ENCODE peak calls at places on chromosomes 5 and 9, in four cellular contexts. G is coronary artery; Y is NT2/D1; T is CD8-positive, alpha-beta memory T cell. K is an unnamed sample.

GRCh38 chr9:34540826-34541225 is 18.0 kb upstream of the ENHO start:
- DNase-seq in Y (no peak), T (no peak), G (no peak), K (no peak)

GRCh38 chr9:69429281-69429680 is 104.3 kb downstream of the ENTREP1 start:
- DNase-seq in G (no peak), Y (no peak), T (no peak), K (no peak)

GRCh38 chr5:127053049-127053448 is 20.3 kb downstream of the C5orf63 start:
- DNase-seq in G (no peak), T (no peak), Y (no peak), K (no peak)

GRCh38 chr9:90459321-90459720 is 183.3 kb downstream of the DIRAS2 start:
- DNase-seq in G (no peak), T (no peak), Y (no peak), K (no peak)

GRCh38 chr5:154970759-154971158 is 29.9 kb downstream of the MRPL22 start:
- DNase-seq in G (no peak), Y (no peak), T (no peak), K (no peak)

GRCh38 chr5:92554447-92555085 is 1026.5 kb downstream of the NR2F1-AS1 start:
- DNase-seq in T (no peak), Y (no peak), G (no peak), K (no peak)

GRCh38 chr5:68343421-68343826 is 127.9 kb downstream of the PIK3R1 start:
- DNase-seq in T (no peak), G (peak; percentile 89), Y (no peak), K (peak; percentile 18)

GRCh38 chr5:1542755-1543154 is 19.0 kb upstream of the LPCAT1 start:
- DNase-seq in T (no peak), Y (no peak), G (peak; percentile 74), K (no peak)

GRCh38 chr9:115531410-115532130 is 413.6 kb upstream of the TNC start:
- DNase-seq in T (no peak), G (no peak), Y (no peak), K (no peak)

GRCh38 chr5:142754031-142754430 is 16.1 kb upstream of the ARHGAP26 start:
- DNase-seq in Y (no peak), T (no peak), G (no peak), K (no peak)

GRCh38 chr9:134399435-134400056 is 73.3 kb downstream of the RXRA start:
- DNase-seq in Y (no peak), T (no peak), G (no peak), K (peak; percentile 30)

GRCh38 chr9:76691761-76692313 is 72.4 kb upstream of the PCA3 start:
- DNase-seq in G (no peak), Y (no peak), T (no peak), K (no peak)

GRCh38 chr5:141843156-141843927 is 34.9 kb downstream of the PCDH1 start:
- DNase-seq in Y (no peak), G (no peak), T (no peak), K (no peak)

GRCh38 chr5:11904270-11904906 is at the start of gene CTNND2:
- DNase-seq in T (no peak), G (no peak), Y (peak; percentile 62), K (no peak)

GRCh38 chr5:168575391-168576372 is 3.5 kb downstream of the PANK3 start:
- DNase-seq in Y (no peak), G (no peak), T (no peak), K (no peak)

GRCh38 chr9:132485454-132485853 is 75.4 kb downstream of the CFAP77 start:
- DNase-seq in Y (no peak), T (no peak), G (no peak), K (no peak)

GRCh38 chr5:33422191-33422590 is 18.6 kb upstream of the TARS1 start:
- DNase-seq in G (no peak), T (no peak), Y (no peak), K (no peak)

GRCh38 chr5:402615-403359 is 40.2 kb upstream of the EXOC3 start:
- DNase-seq in G (peak; percentile 53), Y (no peak), T (no peak), K (no peak)

GRCh38 chr5:32173394-32174010 is 617 bp downstream of the GOLPH3 start:
- DNase-seq in G (no peak), T (peak; percentile 24), Y (no peak), K (peak; percentile 46)

GRCh38 chr9:128828719-128829452 is 708 bp downstream of the SPOUT1 start:
- DNase-seq in G (no peak), T (no peak), Y (no peak), K (no peak)

GRCh38 chr9:126024581-126025230 is 277.5 kb downstream of the PBX3 start:
- DNase-seq in T (no peak), G (no peak), Y (no peak), K (no peak)

GRCh38 chr5:41649659-41650058 is 139.3 kb upstream of the PLCXD3 start:
- DNase-seq in Y (no peak), G (no peak), T (no peak), K (no peak)

DNA sequence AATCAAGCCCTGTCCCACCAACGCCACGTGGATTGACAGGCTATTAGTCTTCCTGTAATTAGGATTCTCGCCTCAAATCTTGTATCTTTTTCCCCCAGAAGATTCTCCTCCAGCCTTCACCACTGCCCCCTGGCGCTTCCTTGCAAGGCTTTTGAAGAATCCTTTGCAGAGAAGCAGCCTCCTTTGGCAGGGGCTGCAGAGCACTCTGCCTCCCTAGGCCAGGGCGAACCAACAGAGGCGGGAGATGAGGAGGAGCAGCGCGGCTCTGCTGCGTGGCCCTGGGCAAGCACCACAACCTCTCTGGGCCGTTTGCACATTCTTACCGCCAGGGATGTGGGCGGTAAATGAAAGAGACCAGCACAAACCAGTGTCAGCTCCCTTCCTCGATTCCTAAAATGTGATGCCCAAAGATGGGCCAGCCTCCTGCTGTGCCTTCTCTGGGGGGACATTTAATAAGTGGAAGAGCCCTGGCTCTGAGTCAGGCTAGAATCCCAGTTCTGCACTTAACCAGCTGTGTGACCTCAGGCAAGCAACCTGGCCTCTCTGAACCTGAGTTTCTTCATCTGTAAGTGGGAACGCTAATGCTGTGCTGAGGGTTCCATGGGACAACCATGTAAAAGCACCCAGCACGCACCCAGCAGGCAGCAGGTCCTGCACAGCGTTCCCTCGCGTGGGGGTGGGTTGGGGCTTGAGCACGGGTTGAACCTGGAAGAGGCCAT is 128.6 kb downstream of the KCNIP1 start:
- DNase-seq in G (no peak), Y (no peak), T (no peak), K (no peak)
- H3K4me3 ChIP-seq in G (peak overlapping the region; percentile 59), Y (no peak overlapping the region), T (peak overlapping the region; percentile 56), K (no peak overlapping the region)

GRCh38 chr5:31106259-31106658 is 87.2 kb upstream of the CDH6 start:
- DNase-seq in T (no peak), Y (no peak), G (no peak), K (no peak)
- H3K4me3 ChIP-seq in T (no peak overlapping the region), Y (no peak overlapping the region), G (no peak overlapping the region), K (no peak overlapping the region)

DNA sequence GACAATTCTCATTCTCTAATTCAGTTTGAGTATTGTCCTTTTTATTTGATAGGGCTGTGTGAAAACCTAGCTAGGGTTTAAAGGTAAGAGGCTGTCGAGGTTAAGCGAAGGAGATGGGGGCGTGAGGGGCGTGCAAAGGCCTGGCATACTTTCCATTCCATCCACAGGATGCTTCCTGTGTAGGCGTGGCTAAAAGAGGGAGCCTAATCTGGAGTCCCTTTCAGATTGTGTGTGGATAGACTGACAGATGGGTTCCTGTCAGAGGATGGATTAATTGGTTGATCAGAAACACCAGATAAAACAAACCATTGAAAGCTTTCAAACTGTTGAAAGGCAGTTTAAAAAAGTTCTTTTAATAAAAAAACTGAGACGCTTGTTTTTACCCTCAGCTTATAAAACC is 1.1 kb upstream of the ELL2 start:
- DNase-seq in T (no peak), Y (no peak), G (no peak), K (no peak)
- H3K4me3 ChIP-seq in T (peak overlapping the region; percentile 70), Y (no peak overlapping the region), G (peak overlapping the region; percentile 98), K (no peak overlapping the region)

DNA sequence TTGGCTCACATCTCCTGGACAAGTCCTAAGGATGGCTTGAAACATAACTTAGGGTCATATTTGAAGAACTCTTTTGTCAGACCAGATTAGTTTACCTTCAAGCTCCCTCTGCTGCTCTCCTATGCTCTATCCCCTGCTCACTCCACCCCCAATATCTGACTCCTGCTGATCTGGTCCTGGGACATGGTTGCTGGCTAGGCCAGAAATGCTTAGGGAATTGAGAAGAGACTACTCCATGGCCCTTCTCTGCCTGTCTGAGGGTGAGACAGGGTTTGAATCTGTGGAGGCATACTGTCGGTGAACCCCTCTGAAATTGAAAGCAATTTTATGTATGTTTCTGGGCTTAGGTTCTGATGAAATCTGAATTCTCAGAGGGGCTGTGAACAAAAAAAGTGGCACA is 3.3 kb downstream of the OTULIN start:
- DNase-seq in Y (no peak), T (no peak), G (no peak), K (no peak)
- H3K4me3 ChIP-seq in Y (no peak overlapping the region), T (peak overlapping the region; percentile 11), G (no peak overlapping the region), K (peak overlapping the region; percentile 29)

DNA sequence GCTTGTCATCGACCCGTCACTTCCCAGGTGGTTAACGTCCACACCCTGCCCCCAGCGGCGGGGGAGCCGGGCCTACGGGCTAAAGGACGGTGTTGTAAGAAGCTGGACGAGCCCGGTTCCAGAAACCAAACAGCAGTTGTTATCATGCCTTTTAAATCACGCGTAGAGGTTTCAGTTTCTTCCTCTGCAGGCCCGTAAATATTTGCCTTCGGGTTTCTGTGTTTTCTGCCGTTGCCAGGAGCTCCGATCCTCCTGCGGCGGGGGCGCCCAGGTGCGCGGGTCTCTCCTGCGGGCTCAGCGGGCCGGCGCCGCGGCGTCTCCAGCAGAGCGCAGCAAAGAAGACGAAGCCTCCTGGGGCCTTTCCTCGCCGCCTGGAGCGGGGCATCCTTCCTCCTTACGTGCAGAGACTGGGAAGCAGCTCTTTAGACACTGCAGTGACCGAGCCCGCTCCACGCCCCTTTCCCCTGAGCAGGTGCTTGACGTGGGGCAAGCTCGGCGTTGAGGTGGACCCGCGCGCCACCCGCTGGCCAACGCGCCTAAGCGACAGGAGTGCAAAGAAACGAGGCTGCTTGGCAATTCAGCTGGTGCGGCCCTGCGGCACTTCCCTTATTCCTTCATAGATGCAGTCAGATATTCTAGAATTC is 21.8 kb upstream of the TTC1 start:
- DNase-seq in G (no peak), Y (peak; percentile 46), T (peak; percentile 53), K (peak; percentile 55)
- H3K4me3 ChIP-seq in G (peak overlapping the region; percentile 68), Y (peak overlapping the region; percentile 18), T (peak overlapping the region; percentile 47), K (no peak overlapping the region)

GRCh38 chr5:174218162-174218561 is 172.7 kb downstream of the NSG2 start:
- DNase-seq in T (no peak), G (no peak), Y (no peak), K (no peak)

GRCh38 chr5:174222891-174223290 is 177.4 kb downstream of the NSG2 start:
- DNase-seq in T (no peak), Y (no peak), G (no peak), K (no peak)

GRCh38 chr5:174223355-174223754 is 177.8 kb downstream of the NSG2 start:
- DNase-seq in T (no peak), Y (no peak), G (no peak), K (no peak)

GRCh38 chr5:174221454-174221853 is 175.9 kb downstream of the NSG2 start:
- DNase-seq in Y (no peak), G (no peak), T (no peak), K (no peak)

DNA sequence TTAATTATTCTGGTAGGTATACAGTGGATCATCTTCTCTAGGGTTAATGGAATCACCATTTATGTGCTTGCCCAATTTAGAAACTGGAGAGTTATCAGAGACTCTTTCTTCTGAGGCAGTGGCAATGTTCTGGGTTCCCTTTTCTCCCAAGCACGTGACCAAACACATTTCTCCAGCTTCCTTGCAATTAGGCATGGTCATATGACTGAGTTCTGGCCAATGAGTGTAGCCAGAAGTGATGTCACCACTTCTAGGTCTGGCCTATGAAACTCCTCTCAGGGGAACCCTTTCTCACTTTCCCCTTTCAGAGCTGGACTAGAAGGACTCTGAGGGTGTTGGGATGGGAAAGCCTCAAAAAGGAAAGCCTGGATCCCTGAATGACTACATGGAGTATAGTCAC is 172.0 kb downstream of the NSG2 start:
- DNase-seq in G (no peak), T (no peak), Y (no peak), K (no peak)
- H3K4me3 ChIP-seq in G (no peak overlapping the region), T (no peak overlapping the region), Y (no peak overlapping the region), K (no peak overlapping the region)

GRCh38 chr9:14346826-14347407 is 33.0 kb upstream of the NFIB start:
- DNase-seq in Y (no peak), G (no peak), T (no peak), K (no peak)
- H3K4me3 ChIP-seq in Y (peak overlapping the region; percentile 63), G (peak overlapping the region; percentile 74), T (no peak overlapping the region), K (no peak overlapping the region)

K was measured in DND-41.